ENCODE peak calls at places on chromosomes 6 and 20, in eight cellular contexts. S, L, D, O, E, C, A and Y are unnamed samples. For H3K9me3, the result is how much of the 10 kb centered on the place peaks cover.

GRCh38 chr6:14734416-14735340 is 511.2 kb upstream of the JARID2 start:
- DNase-seq in S (no peak), L (peak), D (no peak), O (no peak), E (no peak), C (no peak), A (no peak), Y (no peak)

GRCh38 chr6:108711094-108711493 is 137.1 kb upstream of the ARMC2 start:
- DNase-seq in S (no peak), L (no peak), D (no peak), O (no peak), E (no peak), C (no peak), A (no peak), Y (no peak)

GRCh38 chr20:6558361-6558760 is 209.1 kb upstream of the BMP2 start:
- DNase-seq in S (no peak), L (no peak), D (no peak), O (peak), E (no peak), C (no peak), A (peak), Y (no peak)

GRCh38 chr6:163355471-163355991 is 59.0 kb upstream of the QKI start:
- DNase-seq in S (peak), L (no peak), D (peak), O (peak), E (no peak), C (no peak), A (peak), Y (no peak)

GRCh38 chr20:21323640-21324039 is 20.5 kb downstream of the XRN2 start:
- DNase-seq in S (no peak), L (peak), D (no peak), O (peak), E (no peak), C (no peak), A (no peak), Y (no peak)

GRCh38 chr20:48583171-48583570 is 244.6 kb downstream of the PREX1 start:
- DNase-seq in S (no peak), L (no peak), D (no peak), O (no peak), E (peak), C (no peak), A (no peak), Y (no peak)

GRCh38 chr6:169843991-169844390 is 92.6 kb downstream of the ERMARD start:
- DNase-seq in S (no peak), L (no peak), D (peak), O (no peak), E (no peak), C (peak), A (no peak), Y (no peak)

GRCh38 chr6:27119329-27119728 is 128.2 kb upstream of the PRSS16 start:
- DNase-seq in S (no peak), L (no peak), D (no peak), O (no peak), E (no peak), C (no peak), A (no peak), Y (no peak)

GRCh38 chr20:35443003-35443402 is 5.0 kb upstream of the GDF5 start:
- DNase-seq in S (no peak), L (no peak), D (no peak), O (no peak), E (no peak), C (no peak), A (no peak), Y (no peak)

GRCh38 chr6:167825759-167826229 is 917 bp upstream of the AFDN start:
- DNase-seq in S (no peak), L (peak), D (peak), O (no peak), E (peak), C (peak), A (peak), Y (no peak)

GRCh38 chr6:65531545-65531944 is 175.5 kb downstream of the EYS start:
- DNase-seq in S (no peak), L (no peak), D (no peak), O (no peak), E (no peak), C (no peak), A (no peak), Y (no peak)

GRCh38 chr20:37463726-37464125 is 57.3 kb upstream of the NNAT start:
- DNase-seq in S (no peak), L (no peak), D (no peak), O (no peak), E (no peak), C (no peak), A (no peak), Y (no peak)

GRCh38 chr20:87372-87771 is at the start of gene DEFB125:
- DNase-seq in S (no peak), L (no peak), D (no peak), O (no peak), E (no peak), C (no peak), A (no peak), Y (no peak)

GRCh38 chr6:131532476-131533108 is 40.4 kb upstream of the ARG1 start:
- DNase-seq in S (no peak), L (no peak), D (no peak), O (no peak), E (no peak), C (no peak), A (no peak), Y (no peak)

GRCh38 chr20:38197217-38198008 is 32.3 kb upstream of the TGM2 start:
- DNase-seq in S (no peak), L (no peak), D (no peak), O (no peak), E (no peak), C (no peak), A (no peak), Y (no peak)

GRCh38 chr6:107533415-107534059 is 43.6 kb downstream of the SOBP start:
- DNase-seq in S (no peak), L (no peak), D (no peak), O (no peak), E (no peak), C (no peak), A (no peak), Y (no peak)

GRCh38 chr6:133955136-133955576 is 2.1 kb downstream of the TBPL1 start:
- DNase-seq in S (no peak), L (no peak), D (no peak), O (no peak), E (no peak), C (no peak), A (no peak), Y (no peak)

GRCh38 chr6:93036835-93037234 is 382.5 kb downstream of the EPHA7 start:
- DNase-seq in S (no peak), L (peak), D (no peak), O (peak), E (no peak), C (no peak), A (peak), Y (no peak)
- TF ChIP-seq CTCF in S (no peak), L (no peak), D (no peak), O (peak), E (no peak), C (no peak), A (no peak), Y (no peak)

GRCh38 chr6:6811151-6812002 is 222.9 kb downstream of the LY86 start:
- DNase-seq in S (peak), L (peak), D (no peak), O (peak), E (peak), C (peak), A (peak), Y (peak)
- TF ChIP-seq POLR2A in S (no peak), L (no peak), D (no peak), O (no peak), E (peak), C (no peak), A (no peak), Y (no peak)

DNA sequence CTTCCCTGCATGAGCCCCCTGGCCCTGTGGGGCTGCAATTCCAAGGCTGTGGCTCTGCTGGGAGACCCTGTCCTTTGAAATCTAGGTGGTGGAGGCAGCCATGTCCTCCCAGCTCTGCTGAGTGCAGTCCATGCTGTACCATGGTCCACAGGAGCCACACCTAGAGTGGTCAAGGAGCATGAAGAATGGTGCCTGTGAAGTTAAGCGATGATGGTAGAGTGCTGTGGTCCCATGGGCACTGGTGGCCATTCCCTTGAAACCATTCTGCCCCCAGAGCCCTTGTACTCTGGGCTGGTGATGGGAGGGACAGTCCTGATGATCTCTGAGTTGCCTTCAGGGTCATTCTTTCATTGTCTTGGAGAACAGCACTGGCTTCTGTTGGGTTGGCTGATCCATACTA is 55.3 kb downstream of the EFCAB8 start:
- DNase-seq in S (peak), L (no peak), D (no peak), O (no peak), E (no peak), C (no peak), A (no peak), Y (no peak)
- H3K9me3 ChIP-seq in S (under half), L (under half), D (under half), O (under half), E (under half), C (under half), A (under half), Y (under half)

DNA sequence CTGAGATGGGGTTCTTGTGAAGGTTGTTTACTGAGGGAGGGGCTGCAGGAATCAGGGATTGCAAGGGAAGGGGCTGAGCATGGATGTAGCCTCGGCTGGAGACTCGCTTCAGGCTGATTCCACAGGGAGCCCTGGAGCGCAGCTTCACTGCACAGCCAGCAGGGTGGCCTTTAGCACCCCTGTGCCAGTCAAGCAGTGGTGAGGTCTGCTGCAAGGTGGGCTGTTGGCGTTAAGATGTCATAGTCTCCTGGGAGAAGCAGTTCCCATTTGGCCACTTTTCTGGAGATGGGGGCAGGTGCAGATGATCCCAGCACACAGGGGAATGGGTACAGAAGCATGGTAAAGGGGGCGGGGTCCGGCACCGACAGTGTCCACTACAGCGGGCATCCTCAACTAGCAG is 126.3 kb downstream of the TOX2 start:
- DNase-seq in S (peak), L (no peak), D (peak), O (no peak), E (no peak), C (peak), A (no peak), Y (no peak)
- TF ChIP-seq CTCF in S (no peak), L (no peak), D (no peak), O (no peak), E (no peak), C (no peak), A (no peak), Y (no peak)

GRCh38 chr6:37168809-37169457 is 1.0 kb upstream of the PIM1 start:
- DNase-seq in S (no peak), L (no peak), D (no peak), O (no peak), E (no peak), C (no peak), A (no peak), Y (peak)
- TF ChIP-seq POLR2A in S (no peak), L (no peak), D (no peak), O (peak), E (no peak), C (no peak), A (no peak), Y (no peak)

GRCh38 chr20:33010674-33011449 is 3.4 kb downstream of the BPIFB2 start:
- DNase-seq in S (no peak), L (no peak), D (peak), O (no peak), E (no peak), C (no peak), A (no peak), Y (no peak)
- H3K9me3 ChIP-seq in S (under half), L (under half), D (under half), O (under half), E (under half), C (under half), A (under half), Y (under half)

DNA sequence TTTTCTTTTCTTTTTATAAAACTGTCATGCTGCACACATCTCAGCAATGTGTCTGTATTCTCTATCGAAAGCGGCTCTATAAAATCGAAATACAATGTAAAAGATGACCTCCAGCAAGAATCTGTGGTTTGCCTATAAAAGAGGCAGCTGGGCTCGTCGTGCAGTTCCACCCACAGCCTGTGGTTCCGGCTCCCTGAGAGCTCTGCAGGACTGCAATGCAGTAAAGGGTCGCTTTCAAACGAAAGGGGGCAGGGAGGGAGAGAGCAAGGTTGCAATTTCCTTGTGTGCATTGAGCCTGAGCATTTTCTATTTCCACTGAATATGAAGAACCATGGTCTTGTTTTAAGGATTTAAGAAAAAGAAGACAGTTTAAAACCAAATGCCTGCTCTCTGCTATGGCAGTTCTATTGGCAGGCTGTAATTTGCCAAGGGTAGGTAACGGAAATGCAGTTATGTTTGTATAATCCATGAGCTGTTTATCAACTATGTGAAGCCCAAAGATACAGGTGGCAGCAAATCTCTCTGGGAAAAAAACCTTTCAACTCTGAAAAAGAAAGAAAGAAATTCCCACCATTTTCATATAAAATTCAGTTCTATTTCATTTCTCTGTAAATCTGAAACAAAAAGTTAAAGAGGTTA is 236.5 kb downstream of the HACE1 start:
- DNase-seq in S (no peak), L (peak), D (no peak), O (no peak), E (no peak), C (no peak), A (no peak), Y (no peak)
- TF ChIP-seq CTCF in S (no peak), L (no peak), D (no peak), O (no peak), E (no peak), C (no peak), A (no peak), Y (no peak)

GRCh38 chr6:36610576-36611336 is 16.6 kb downstream of the SRSF3 start:
- DNase-seq in S (no peak), L (no peak), D (peak), O (no peak), E (no peak), C (no peak), A (no peak), Y (no peak)
- TF ChIP-seq POLR2A in S (no peak), L (no peak), D (no peak), O (no peak), E (no peak), C (no peak), A (peak), Y (no peak)

GRCh38 chr6:149186873-149187272 is 130.6 kb upstream of the TAB2 start:
- DNase-seq in S (no peak), L (no peak), D (no peak), O (no peak), E (no peak), C (no peak), A (no peak), Y (no peak)
- H3K9me3 ChIP-seq in S (under half), L (under half), D (under half), O (under half), E (under half), C (under half), A (under half), Y (under half)